ENCODE peak calls at places on chromosomes 7 and 10, in four cellular contexts. N is GM12878, O is HepG2, Y is K562. C is an unnamed sample.

GRCh38 chr7:151987748-151988529 is 31.7 kb downstream of the GALNTL5 start:
- DNase-seq in N (no peak), O (no peak), Y (no peak), C (no peak)

GRCh38 chr10:32317795-32318194 is 29.2 kb downstream of the EPC1 start:
- DNase-seq in N (peak; percentile 91), O (no peak), Y (no peak), C (no peak)

GRCh38 chr10:72320676-72321247 is 34.0 kb downstream of the DNAJB12 start:
- DNase-seq in N (peak; percentile 95), O (peak; percentile 93), Y (peak; percentile 96), C (peak; percentile 50)

GRCh38 chr7:157471259-157472125 is 134.7 kb downstream of the DNAJB6 start:
- DNase-seq in N (no peak), O (no peak), Y (no peak), C (no peak)

GRCh38 chr10:1217237-1217587 is 161.0 kb downstream of the WDR37 start:
- DNase-seq in N (no peak), O (no peak), Y (no peak), C (no peak)

GRCh38 chr7:66206116-66206908 is 1.2 kb downstream of the TPST1 start:
- DNase-seq in N (no peak), O (no peak), Y (no peak), C (no peak)

GRCh38 chr7:32161708-32162107 is 91.5 kb upstream of the PDE1C start:
- DNase-seq in N (no peak), O (no peak), Y (no peak), C (no peak)

GRCh38 chr10:99926925-99927718 is 82.6 kb downstream of the DNMBP start:
- DNase-seq in N (no peak), O (peak; percentile 15), Y (no peak), C (no peak)

GRCh38 chr10:89563861-89564478 is 28.6 kb upstream of the SLC16A12 start:
- DNase-seq in N (peak; percentile 3), O (peak; percentile 32), Y (peak; percentile 20), C (peak; percentile 41)

GRCh38 chr10:29735628-29736324 is 101.0 kb upstream of the SVIL start:
- DNase-seq in N (no peak), O (peak; percentile 61), Y (peak; percentile 89), C (peak; percentile 76)
- TF ChIP-seq FOXK2 in N (no peak), O (no peak), Y (no peak), C (no peak)

GRCh38 chr7:110839866-110840265 is 251.1 kb upstream of the LRRN3 start:
- DNase-seq in N (no peak), O (peak; percentile 33), Y (no peak), C (peak; percentile 11)
- TF ChIP-seq FOXK2 in N (no peak), O (no peak), Y (no peak), C (no peak)

GRCh38 chr10:86413046-86413728 is 46.6 kb upstream of the GRID1 start:
- DNase-seq in N (peak; percentile 94), O (no peak), Y (no peak), C (no peak)

GRCh38 chr10:86411281-86411841 is 44.8 kb upstream of the GRID1 start:
- DNase-seq in N (peak; percentile 74), O (peak; percentile 58), Y (no peak), C (no peak)

GRCh38 chr10:86409183-86409582 is 42.6 kb upstream of the GRID1 start:
- DNase-seq in N (no peak), O (no peak), Y (no peak), C (no peak)

GRCh38 chr10:86411852-86412550 is 45.4 kb upstream of the GRID1 start:
- DNase-seq in N (no peak), O (no peak), Y (no peak), C (no peak)

GRCh38 chr10:86410542-86411124 is 44.0 kb upstream of the GRID1 start:
- DNase-seq in N (no peak), O (peak; percentile 94), Y (no peak), C (no peak)
- TF ChIP-seq FOXK2 in N (no peak), O (peak; percentile 83), Y (no peak), C (no peak)

GRCh38 chr7:122487131-122487530 is 182.6 kb upstream of the FEZF1 start:
- DNase-seq in N (no peak), O (no peak), Y (no peak), C (no peak)

GRCh38 chr7:122485841-122486240 is 181.3 kb upstream of the FEZF1 start:
- DNase-seq in N (no peak), O (no peak), Y (no peak), C (no peak)

GRCh38 chr7:122492007-122492406 is 187.5 kb upstream of the FEZF1 start:
- DNase-seq in N (no peak), O (no peak), Y (no peak), C (no peak)

DNA sequence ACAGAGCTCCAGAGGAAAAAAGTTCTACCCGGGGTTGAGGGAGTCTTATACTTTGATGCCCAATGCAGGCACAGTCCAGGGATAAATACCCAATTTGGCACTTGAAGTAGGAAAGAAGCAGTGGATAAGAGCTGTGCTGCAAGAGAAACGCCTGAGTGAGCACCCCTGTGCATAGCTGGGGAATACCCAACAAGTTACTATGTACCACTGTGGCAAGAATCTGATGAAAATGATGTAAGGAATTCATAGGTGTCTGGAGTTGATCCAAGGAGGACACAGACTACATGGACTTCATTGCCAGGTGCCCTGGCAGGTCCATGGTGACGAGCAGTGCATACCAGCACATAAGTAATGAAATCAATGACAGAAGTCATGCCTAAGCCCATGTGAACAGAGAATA is 183.7 kb upstream of the FEZF1 start:
- DNase-seq in N (no peak), O (no peak), Y (no peak), C (no peak)
- TF ChIP-seq FOXK2 in N (no peak), O (no peak), Y (no peak), C (no peak)

GRCh38 chr10:129744134-129744895 is 219.8 kb downstream of the EBF3 start:
- DNase-seq in N (no peak), O (no peak), Y (no peak), C (peak; percentile 4)

GRCh38 chr10:129743738-129744133 is 220.3 kb downstream of the EBF3 start:
- DNase-seq in N (no peak), O (no peak), Y (no peak), C (no peak)

GRCh38 chr10:129741978-129742741 is 221.9 kb downstream of the EBF3 start:
- DNase-seq in N (no peak), O (no peak), Y (no peak), C (no peak)

GRCh38 chr10:129742742-129743550 is 221.1 kb downstream of the EBF3 start:
- DNase-seq in N (no peak), O (no peak), Y (no peak), C (no peak)

DNA sequence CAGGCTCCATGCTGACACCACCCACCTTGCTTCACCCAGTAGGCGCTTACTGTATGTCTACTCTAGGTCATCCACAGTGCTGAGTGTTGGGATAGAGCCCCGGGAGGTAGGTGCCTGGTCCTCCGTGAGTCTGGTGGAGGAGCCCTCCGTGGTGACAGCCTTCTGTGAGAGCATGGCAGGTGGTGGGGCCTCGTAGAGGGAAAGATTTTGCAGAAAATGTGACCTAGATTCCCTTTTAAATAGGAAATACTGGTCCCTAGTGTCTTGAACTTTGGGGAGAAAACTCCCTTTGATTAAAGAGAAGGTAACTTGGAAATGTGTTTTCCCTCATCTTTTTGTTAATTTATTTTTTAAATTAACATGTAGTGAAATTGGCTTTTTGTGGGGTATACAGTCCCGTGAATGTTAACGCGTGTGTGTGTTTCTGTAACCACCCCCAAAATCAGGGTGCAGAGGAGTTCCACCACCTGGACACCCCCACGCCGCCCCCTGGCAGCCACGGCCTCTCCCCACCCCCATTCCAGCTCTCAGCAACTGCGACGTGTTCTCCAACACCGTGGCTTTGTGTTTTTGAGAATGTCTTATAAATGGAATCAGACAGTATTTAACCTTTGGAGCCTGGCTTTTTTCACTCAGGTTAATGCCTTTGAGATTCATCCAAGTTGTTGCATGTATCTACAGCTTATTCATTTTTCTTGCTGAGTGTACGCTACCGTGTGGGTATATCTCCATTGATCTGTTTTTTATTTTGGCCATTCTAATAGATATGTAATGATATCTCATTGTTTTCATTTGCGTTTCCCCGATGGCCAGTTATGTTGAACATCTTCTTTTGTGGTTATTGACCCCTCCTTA is 219.0 kb downstream of the EBF3 start:
- DNase-seq in N (no peak), O (no peak), Y (no peak), C (no peak)
- TF ChIP-seq FOXK2 in N (no peak), O (no peak), Y (no peak), C (no peak)